ENCODE peak calls at places on chromosomes 5 and 9, in ten cellular contexts. B is body of pancreas, W is stomach, F is fibroblast of lung, Z is tibial artery, V is gastrocnemius medialis, U is endodermal cell, O is esophagus squamous epithelium, L is PC-9, Q is DND-41. D is an unnamed sample.

GRCh38 chr5:157198277-157199058 is 17.8 kb downstream of the ITK start:
- DNase-seq in Z (no peak), V (no peak), L (no peak), U (no peak), F (no peak), B (no peak), W (peak; percentile 29), O (no peak), Q (no peak), D (no peak)

GRCh38 chr9:69421908-69422801 is 97.1 kb downstream of the ENTREP1 start:
- DNase-seq in W (peak; percentile 56), L (peak; percentile 49), B (peak; percentile 52), Z (peak; percentile 44), O (no peak), F (peak; percentile 40), Q (peak; percentile 38), U (peak; percentile 86), V (peak; percentile 32), D (peak; percentile 56)

GRCh38 chr5:66306105-66306843 is 162.2 kb downstream of the SREK1 start:
- DNase-seq in O (no peak), B (peak; percentile 52), Q (peak; percentile 69), W (peak; percentile 48), U (peak; percentile 85), V (no peak), F (peak; percentile 50), L (peak; percentile 40), Z (peak; percentile 52), D (peak; percentile 52)

GRCh38 chr5:102670224-102670836 is 84.8 kb upstream of the PAM start:
- DNase-seq in F (no peak), U (peak; percentile 80), V (no peak), W (no peak), Q (no peak), L (peak; percentile 14), O (no peak), B (peak; percentile 22), Z (no peak), D (no peak)

GRCh38 chr5:113031557-113031956 is 55.0 kb downstream of the DCP2 start:
- DNase-seq in L (no peak), F (no peak), Q (no peak), W (no peak), Z (no peak), B (no peak), U (no peak), V (no peak), O (no peak), D (no peak)

GRCh38 chr5:403995-404394 is 39.0 kb upstream of the EXOC3 start:
- DNase-seq in U (no peak), V (no peak), O (no peak), W (no peak), Q (no peak), L (no peak), B (no peak), Z (no peak), F (no peak), D (no peak)

GRCh38 chr9:107768224-107768623 is 278.7 kb upstream of the KLF4 start:
- DNase-seq in Q (no peak), W (no peak), O (no peak), B (no peak), F (no peak), Z (no peak), L (no peak), U (peak; percentile 50), V (no peak), D (no peak)

GRCh38 chr5:178241259-178241658 is 8.7 kb upstream of the PHYKPL start:
- DNase-seq in Q (peak; percentile 60), W (no peak), U (no peak), F (no peak), V (no peak), B (no peak), L (no peak), Z (no peak), O (no peak), D (no peak)

GRCh38 chr5:60196382-60197113 is 303.0 kb upstream of the PDE4D start:
- DNase-seq in Q (no peak), O (no peak), L (peak; percentile 82), V (no peak), W (no peak), F (peak; percentile 96), U (peak; percentile 46), Z (peak; percentile 49), B (no peak), D (peak; percentile 42)

GRCh38 chr9:1972672-1973071 is 42.5 kb upstream of the SMARCA2 start:
- DNase-seq in B (no peak), V (no peak), Z (no peak), O (no peak), L (no peak), U (no peak), W (no peak), F (no peak), Q (no peak), D (no peak)

GRCh38 chr5:33195431-33196128 is 245.2 kb upstream of the TARS1 start:
- DNase-seq in Q (no peak), V (no peak), W (no peak), U (no peak), O (no peak), B (no peak), F (peak; percentile 83), Z (no peak), L (no peak), D (no peak)

GRCh38 chr5:137822158-137822764 is 45.4 kb upstream of the MYOT start:
- DNase-seq in W (peak; percentile 44), Q (peak; percentile 26), L (no peak), V (peak; percentile 18), B (peak; percentile 45), U (peak; percentile 89), Z (no peak), O (no peak), F (peak; percentile 36), D (peak; percentile 31)
- TF ChIP-seq CTCF in W (peak; percentile 25), Q (peak; percentile 46), L (peak; percentile 58), V (peak; percentile 66), B (peak; percentile 55), U (peak; percentile 82), Z (peak; percentile 43), O (peak; percentile 25), F (peak; percentile 48), D (peak; percentile 36)

DNA sequence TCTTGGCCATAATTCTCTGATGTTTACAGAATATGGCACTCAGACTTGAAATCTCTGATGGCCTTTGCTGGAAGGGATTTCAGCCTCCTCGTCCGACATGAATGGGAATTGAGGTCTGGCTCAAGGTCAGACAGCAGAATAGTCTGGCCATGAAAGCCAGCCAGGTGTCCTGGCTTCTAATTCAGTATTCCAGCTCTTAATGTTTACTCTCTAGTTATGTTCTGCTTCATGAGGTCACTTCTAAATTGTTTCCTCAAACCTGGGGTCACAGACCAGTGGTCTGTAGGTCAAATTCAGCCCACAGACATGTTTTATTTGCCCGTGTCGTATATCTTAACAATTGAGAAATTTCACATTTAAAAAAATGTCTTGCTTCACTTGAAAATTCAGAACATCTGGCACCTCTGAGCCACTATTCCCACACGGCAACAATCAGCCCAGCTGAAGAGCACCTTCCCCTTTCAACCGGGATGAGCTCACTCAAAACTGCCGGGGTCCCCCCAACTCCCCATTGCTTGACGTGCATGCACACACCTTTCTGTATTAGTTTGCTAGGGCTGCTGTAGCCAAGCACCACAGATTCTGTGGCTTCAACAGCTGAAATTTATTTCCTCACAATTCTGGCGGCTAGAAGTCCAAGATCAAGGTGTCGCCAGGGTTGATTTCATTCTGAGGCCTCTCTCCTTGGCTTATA is 243.5 kb downstream of the ENC1 start:
- DNase-seq in Q (no peak), L (no peak), B (peak; percentile 44), V (no peak), U (no peak), O (no peak), F (peak; percentile 66), Z (no peak), W (no peak), D (peak; percentile 33)
- H3K27ac ChIP-seq in Q (no peak overlapping the region), L (no peak overlapping the region), B (peak overlapping the region; percentile 30), V (no peak overlapping the region), U (no peak overlapping the region), O (no peak overlapping the region), F (no peak overlapping the region), Z (no peak overlapping the region), W (no peak overlapping the region), D (no peak overlapping the region)

GRCh38 chr5:138351517-138351916 is 968 bp upstream of the KDM3B start:
- DNase-seq in L (no peak), B (no peak), W (no peak), U (no peak), Q (no peak), O (no peak), V (no peak), F (no peak), Z (no peak), D (no peak)

GRCh38 chr5:138349842-138350635 is 2.4 kb upstream of the KDM3B start:
- DNase-seq in U (peak; percentile 24), L (no peak), B (no peak), Z (no peak), W (no peak), Q (no peak), F (peak; percentile 67), O (no peak), V (no peak), D (no peak)

GRCh38 chr5:138352722-138353549 is 451 bp downstream of the KDM3B start:
- DNase-seq in U (peak; percentile 85), O (peak; percentile 32), Q (peak; percentile 70), B (peak; percentile 61), L (peak; percentile 67), V (peak; percentile 41), Z (peak; percentile 59), F (peak; percentile 56), W (peak; percentile 78), D (peak; percentile 46)

GRCh38 chr5:138352071-138352721 is at the start of gene KDM3B:
- DNase-seq in L (peak; percentile 98), B (peak; percentile 90), W (peak; percentile 89), V (peak; percentile 42), O (peak; percentile 9), U (peak; percentile 98), F (peak; percentile 72), Z (peak; percentile 73), Q (peak; percentile 91), D (peak; percentile 87)

DNA sequence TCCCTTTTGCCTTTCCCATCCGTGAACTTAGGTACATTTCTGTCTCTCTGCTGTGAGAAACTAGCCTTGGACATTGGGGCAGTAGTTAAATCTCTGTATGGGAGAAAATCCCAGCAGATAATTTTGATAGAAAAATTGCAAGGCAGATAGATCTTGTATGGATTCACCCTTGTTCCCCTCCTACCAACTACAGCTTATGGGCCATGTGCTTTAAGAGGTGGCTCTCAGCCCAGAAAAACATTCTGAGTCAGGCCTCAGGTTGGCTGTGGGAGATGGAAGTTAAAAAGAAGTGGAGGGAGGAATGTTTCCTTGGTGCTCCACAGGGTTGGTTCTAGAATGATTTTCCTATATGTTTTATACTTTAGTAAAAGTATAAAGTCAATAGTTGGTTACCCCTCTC is 1.4 kb upstream of the KDM3B start:
- DNase-seq in Z (no peak), W (no peak), U (peak; percentile 11), B (no peak), O (no peak), F (peak; percentile 85), L (no peak), V (no peak), Q (no peak), D (no peak)
- H3K36me3 ChIP-seq in Z (peaks cover 28% of the 10 kb centered on the region), W (peaks cover 29% of the 10 kb centered on the region), U (peaks cover 36% of the 10 kb centered on the region), B (peaks cover 7% of the 10 kb centered on the region), O (peaks cover 34% of the 10 kb centered on the region), F (peaks cover 12% of the 10 kb centered on the region), L (peaks cover 15% of the 10 kb centered on the region), V (peaks cover 28% of the 10 kb centered on the region), Q (peaks cover 37% of the 10 kb centered on the region), D (no peaks in the 10 kb centered on the region)

DNA sequence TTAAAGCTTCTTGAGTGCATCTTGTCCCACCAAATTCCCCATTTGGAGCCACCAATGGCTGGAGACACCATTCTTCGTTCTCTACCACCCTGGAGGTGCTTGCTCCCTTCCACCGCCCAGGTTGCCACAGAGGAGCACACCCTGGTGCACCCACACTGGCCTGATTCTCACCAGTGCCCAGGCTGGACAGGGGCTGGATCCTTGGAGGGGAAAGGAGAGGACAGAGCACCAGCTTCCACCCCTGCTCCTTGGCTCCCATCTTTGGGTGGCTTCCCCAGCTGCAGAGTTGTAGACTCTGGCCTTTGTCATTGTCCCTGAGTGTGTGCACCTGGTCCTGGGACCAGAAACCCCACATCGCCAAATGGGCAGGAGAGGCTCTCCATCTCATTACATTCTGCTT is 21.9 kb upstream of the CTSV start:
- DNase-seq in Q (no peak), W (no peak), L (no peak), O (no peak), V (no peak), F (no peak), Z (no peak), U (no peak), B (no peak), D (no peak)
- TF ChIP-seq CTCF in Q (no peak), W (no peak), L (no peak), O (no peak), V (no peak), F (no peak), Z (no peak), U (no peak), B (no peak), D (no peak)